ENCODE peak calls at places on chromosomes 5 and 9, in five cellular contexts. One of them, this sample, is unnamed.

GRCh38 chr5:171852255-171852681 is 66.7 kb downstream of the SMIM23 start:
- DNase-seq in epithelial cell of esophagus: peak
- DNase-seq in upper lobe of right lung: no peak
- DNase-seq in HL-60: peak
- DNase-seq in bronchial epithelial cell: no peak
- DNase-seq in this sample: no peak

GRCh38 chr9:90900130-90900529 is 98.5 kb downstream of the SYK start:
- DNase-seq in epithelial cell of esophagus: no peak
- DNase-seq in upper lobe of right lung: no peak
- DNase-seq in HL-60: no peak
- DNase-seq in bronchial epithelial cell: no peak
- DNase-seq in this sample: no peak

GRCh38 chr5:88944751-88945507 is 61.9 kb upstream of the MEF2C start:
- DNase-seq in epithelial cell of esophagus: no peak
- DNase-seq in upper lobe of right lung: no peak
- DNase-seq in HL-60: no peak
- DNase-seq in bronchial epithelial cell: peak
- DNase-seq in this sample: no peak

GRCh38 chr5:168106008-168106761 is 185.3 kb upstream of the WWC1 start:
- DNase-seq in epithelial cell of esophagus: no peak
- DNase-seq in upper lobe of right lung: no peak
- DNase-seq in HL-60: no peak
- DNase-seq in bronchial epithelial cell: no peak
- DNase-seq in this sample: no peak

GRCh38 chr9:88733651-88734470 is 198.9 kb downstream of the NXNL2 start:
- DNase-seq in epithelial cell of esophagus: peak
- DNase-seq in upper lobe of right lung: no peak
- DNase-seq in HL-60: no peak
- DNase-seq in bronchial epithelial cell: peak
- DNase-seq in this sample: no peak

GRCh38 chr9:114163517-114163924 is 8.2 kb downstream of the COL27A1 start:
- DNase-seq in epithelial cell of esophagus: peak
- DNase-seq in upper lobe of right lung: peak
- DNase-seq in HL-60: no peak
- DNase-seq in bronchial epithelial cell: no peak
- DNase-seq in this sample: peak

GRCh38 chr9:5976668-5977397 is 38.6 kb downstream of the RANBP6 start:
- DNase-seq in epithelial cell of esophagus: no peak
- DNase-seq in upper lobe of right lung: no peak
- DNase-seq in HL-60: no peak
- DNase-seq in bronchial epithelial cell: no peak
- DNase-seq in this sample: no peak

GRCh38 chr9:69019808-69020207 is 5.9 kb upstream of the PRKACG start:
- DNase-seq in epithelial cell of esophagus: no peak
- DNase-seq in upper lobe of right lung: no peak
- DNase-seq in HL-60: no peak
- DNase-seq in bronchial epithelial cell: no peak
- DNase-seq in this sample: no peak

GRCh38 chr5:26802944-26803343 is 235.4 kb downstream of the CDH9 start:
- DNase-seq in epithelial cell of esophagus: no peak
- DNase-seq in upper lobe of right lung: no peak
- DNase-seq in HL-60: no peak
- DNase-seq in bronchial epithelial cell: no peak
- DNase-seq in this sample: no peak

GRCh38 chr9:133943781-133944745 is 48.1 kb downstream of the VAV2 start:
- DNase-seq in epithelial cell of esophagus: peak
- DNase-seq in upper lobe of right lung: peak
- DNase-seq in HL-60: no peak
- DNase-seq in bronchial epithelial cell: peak
- DNase-seq in this sample: no peak

GRCh38 chr5:60267907-60268306 is 374.4 kb upstream of the PDE4D start:
- DNase-seq in epithelial cell of esophagus: no peak
- DNase-seq in upper lobe of right lung: no peak
- DNase-seq in HL-60: no peak
- DNase-seq in bronchial epithelial cell: no peak
- DNase-seq in this sample: no peak

GRCh38 chr5:159849437-159850191 is 66.7 kb upstream of the ADRA1B start:
- DNase-seq in epithelial cell of esophagus: peak
- DNase-seq in upper lobe of right lung: no peak
- DNase-seq in HL-60: no peak
- DNase-seq in bronchial epithelial cell: peak
- DNase-seq in this sample: peak

GRCh38 chr9:96021616-96022444 is 146.3 kb downstream of the ERCC6L2 start:
- DNase-seq in epithelial cell of esophagus: no peak
- DNase-seq in upper lobe of right lung: peak
- DNase-seq in HL-60: no peak
- DNase-seq in bronchial epithelial cell: no peak
- DNase-seq in this sample: no peak

GRCh38 chr5:43514471-43514815 is 505 bp downstream of the C5orf34 start:
- DNase-seq in epithelial cell of esophagus: peak
- DNase-seq in upper lobe of right lung: no peak
- DNase-seq in HL-60: no peak
- DNase-seq in bronchial epithelial cell: peak
- DNase-seq in this sample: no peak

GRCh38 chr5:91090995-91091394 is 292.1 kb downstream of the ARRDC3 start:
- DNase-seq in epithelial cell of esophagus: no peak
- DNase-seq in upper lobe of right lung: no peak
- DNase-seq in HL-60: no peak
- DNase-seq in bronchial epithelial cell: no peak
- DNase-seq in this sample: no peak

GRCh38 chr5:173456751-173457171 is 128.5 kb upstream of the STC2 start:
- DNase-seq in epithelial cell of esophagus: no peak
- DNase-seq in upper lobe of right lung: no peak
- DNase-seq in HL-60: peak
- DNase-seq in bronchial epithelial cell: no peak
- DNase-seq in this sample: no peak

GRCh38 chr9:14314424-14314928 is 535 bp upstream of the NFIB start:
- DNase-seq in epithelial cell of esophagus: peak
- DNase-seq in upper lobe of right lung: peak
- DNase-seq in HL-60: no peak
- DNase-seq in bronchial epithelial cell: peak
- DNase-seq in this sample: peak

GRCh38 chr5:151924564-151925395 is at the start of gene GLRA1:
- DNase-seq in epithelial cell of esophagus: peak
- DNase-seq in upper lobe of right lung: peak
- DNase-seq in HL-60: no peak
- DNase-seq in bronchial epithelial cell: peak
- DNase-seq in this sample: peak

GRCh38 chr5:173001229-173001841 is 17.8 kb downstream of the ATP6V0E1 start:
- DNase-seq in epithelial cell of esophagus: no peak
- DNase-seq in upper lobe of right lung: no peak
- DNase-seq in HL-60: no peak
- DNase-seq in bronchial epithelial cell: no peak
- DNase-seq in this sample: no peak

GRCh38 chr9:136621019-136621733 is 41.5 kb upstream of the EGFL7 start:
- DNase-seq in epithelial cell of esophagus: peak
- DNase-seq in upper lobe of right lung: no peak
- DNase-seq in HL-60: peak
- DNase-seq in bronchial epithelial cell: peak
- DNase-seq in this sample: no peak

GRCh38 chr9:137168907-137169763 is 716 bp downstream of the LRRC26 start:
- DNase-seq in epithelial cell of esophagus: peak
- DNase-seq in upper lobe of right lung: no peak
- DNase-seq in HL-60: peak
- DNase-seq in bronchial epithelial cell: no peak
- DNase-seq in this sample: peak

GRCh38 chr9:98095401-98095800 is 23.6 kb downstream of the TRIM14 start:
- DNase-seq in epithelial cell of esophagus: no peak
- DNase-seq in upper lobe of right lung: no peak
- DNase-seq in HL-60: no peak
- DNase-seq in bronchial epithelial cell: no peak
- DNase-seq in this sample: no peak

GRCh38 chr5:1728846-1729245 is 70.8 kb downstream of the MRPL36 start:
- DNase-seq in epithelial cell of esophagus: no peak
- DNase-seq in upper lobe of right lung: peak
- DNase-seq in HL-60: no peak
- DNase-seq in bronchial epithelial cell: no peak
- DNase-seq in this sample: no peak

GRCh38 chr9:133275105-133276000 is at the start of gene ABO:
- DNase-seq in epithelial cell of esophagus: no peak
- DNase-seq in upper lobe of right lung: peak
- DNase-seq in HL-60: no peak
- DNase-seq in bronchial epithelial cell: no peak
- DNase-seq in this sample: peak

GRCh38 chr5:161442471-161442870 is 104.1 kb downstream of the GABRB2 start:
- DNase-seq in epithelial cell of esophagus: no peak
- DNase-seq in upper lobe of right lung: no peak
- DNase-seq in HL-60: no peak
- DNase-seq in bronchial epithelial cell: no peak
- DNase-seq in this sample: no peak

GRCh38 chr5:178836628-178837027 is 23.1 kb upstream of the ZNF354B start:
- DNase-seq in epithelial cell of esophagus: no peak
- DNase-seq in upper lobe of right lung: no peak
- DNase-seq in HL-60: no peak
- DNase-seq in bronchial epithelial cell: no peak
- DNase-seq in this sample: no peak

DNA sequence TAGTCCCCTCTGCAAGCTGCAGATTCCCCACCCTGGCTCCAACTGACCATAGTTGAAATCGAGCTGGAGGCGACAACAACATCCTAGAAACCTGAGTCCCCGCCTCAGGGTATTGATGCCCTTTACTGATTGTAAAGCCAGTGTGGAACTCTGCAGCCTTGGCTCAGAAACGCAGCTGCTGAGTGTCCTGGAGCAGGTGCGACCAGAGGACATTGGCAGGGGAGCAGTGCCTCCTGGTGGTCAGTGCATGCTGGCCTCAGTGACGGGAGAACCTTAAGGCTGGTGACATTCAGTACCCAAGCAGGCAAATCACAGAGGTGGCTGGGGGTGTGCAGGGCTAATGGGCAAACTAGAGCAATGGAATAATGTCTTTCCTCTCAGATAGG is 20.4 kb upstream of the ZNF354B start:
- DNase-seq in epithelial cell of esophagus: peak
- DNase-seq in upper lobe of right lung: peak
- DNase-seq in HL-60: peak
- DNase-seq in bronchial epithelial cell: peak
- DNase-seq in this sample: peak
- TF ChIP-seq CTCF in epithelial cell of esophagus: peak
- TF ChIP-seq CTCF in upper lobe of right lung: peak
- TF ChIP-seq CTCF in HL-60: no peak
- TF ChIP-seq CTCF in bronchial epithelial cell: peak
- TF ChIP-seq CTCF in this sample: no peak

GRCh38 chr5:136030956-136031611 is 2.3 kb downstream of the TGFBI start:
- DNase-seq in epithelial cell of esophagus: no peak
- DNase-seq in upper lobe of right lung: no peak
- DNase-seq in HL-60: no peak
- DNase-seq in bronchial epithelial cell: no peak
- DNase-seq in this sample: no peak

GRCh38 chr5:136028090-136028489 is 698 bp upstream of the TGFBI start:
- DNase-seq in epithelial cell of esophagus: peak
- DNase-seq in upper lobe of right lung: no peak
- DNase-seq in HL-60: no peak
- DNase-seq in bronchial epithelial cell: peak
- DNase-seq in this sample: no peak

GRCh38 chr5:136027316-136027715 is 1.5 kb upstream of the TGFBI start:
- DNase-seq in epithelial cell of esophagus: peak
- DNase-seq in upper lobe of right lung: no peak
- DNase-seq in HL-60: no peak
- DNase-seq in bronchial epithelial cell: no peak
- DNase-seq in this sample: no peak

GRCh38 chr5:136030252-136030651 is 1.5 kb downstream of the TGFBI start:
- DNase-seq in epithelial cell of esophagus: no peak
- DNase-seq in upper lobe of right lung: no peak
- DNase-seq in HL-60: no peak
- DNase-seq in bronchial epithelial cell: no peak
- DNase-seq in this sample: no peak

DNA sequence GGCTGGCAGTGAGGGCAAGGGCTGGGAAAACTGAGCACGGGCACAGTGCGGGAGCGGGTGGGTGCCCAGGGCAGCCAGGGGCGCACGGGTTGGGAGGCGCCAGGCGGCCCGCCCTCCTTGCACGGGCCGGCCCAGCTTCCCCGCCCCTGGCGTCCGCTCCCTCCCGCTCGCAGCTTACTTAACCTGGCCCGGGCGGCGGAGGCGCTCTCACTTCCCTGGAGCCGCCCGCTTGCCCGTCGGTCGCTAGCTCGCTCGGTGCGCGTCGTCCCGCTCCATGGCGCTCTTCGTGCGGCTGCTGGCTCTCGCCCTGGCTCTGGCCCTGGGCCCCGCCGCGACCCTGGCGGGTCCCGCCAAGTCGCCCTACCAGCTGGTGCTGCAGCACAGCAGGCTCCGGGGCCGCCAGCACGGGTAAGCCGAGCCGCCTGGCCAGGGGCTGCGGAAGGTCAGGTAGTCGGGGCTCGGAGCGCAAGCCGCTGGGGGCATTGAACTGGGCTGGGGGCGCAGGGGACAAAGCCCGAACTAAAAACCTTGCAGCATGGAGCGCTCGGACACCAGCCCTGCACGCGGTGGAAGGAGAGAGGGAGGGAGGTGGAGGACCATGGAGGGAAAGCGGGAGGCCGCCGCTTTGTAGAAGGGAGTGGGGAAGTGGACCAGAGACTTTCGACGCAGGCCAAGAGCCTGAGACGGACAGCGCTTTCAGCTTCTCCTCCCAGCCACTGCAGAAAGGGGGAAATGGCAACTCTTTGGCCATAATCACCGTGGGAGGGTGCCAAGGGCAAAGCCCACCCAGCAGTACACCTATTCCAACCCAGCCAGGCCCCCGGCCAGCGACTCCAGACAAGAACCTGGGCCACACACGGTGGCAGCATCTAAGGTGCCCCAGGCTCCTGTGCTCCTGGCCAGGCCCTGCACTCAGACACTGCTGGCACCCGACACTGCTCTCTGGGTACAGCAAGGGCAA is at the start of gene TGFBI:
- DNase-seq in epithelial cell of esophagus: peak
- DNase-seq in upper lobe of right lung: peak
- DNase-seq in HL-60: no peak
- DNase-seq in bronchial epithelial cell: no peak
- DNase-seq in this sample: peak
- TF ChIP-seq CTCF in epithelial cell of esophagus: no peak
- TF ChIP-seq CTCF in upper lobe of right lung: peak
- TF ChIP-seq CTCF in HL-60: no peak
- TF ChIP-seq CTCF in bronchial epithelial cell: peak
- TF ChIP-seq CTCF in this sample: peak

GRCh38 chr9:20369391-20369790 is 252.9 kb downstream of the MLLT3 start:
- DNase-seq in epithelial cell of esophagus: no peak
- DNase-seq in upper lobe of right lung: no peak
- DNase-seq in HL-60: no peak
- DNase-seq in bronchial epithelial cell: no peak
- DNase-seq in this sample: no peak
- TF ChIP-seq CTCF in epithelial cell of esophagus: peak
- TF ChIP-seq CTCF in upper lobe of right lung: no peak
- TF ChIP-seq CTCF in HL-60: no peak
- TF ChIP-seq CTCF in bronchial epithelial cell: no peak
- TF ChIP-seq CTCF in this sample: no peak

GRCh38 chr5:123350744-123351143 is 72.5 kb downstream of the CEP120 start:
- DNase-seq in epithelial cell of esophagus: peak
- DNase-seq in upper lobe of right lung: no peak
- DNase-seq in HL-60: no peak
- DNase-seq in bronchial epithelial cell: peak
- DNase-seq in this sample: no peak

GRCh38 chr5:123340928-123341327 is 82.3 kb downstream of the CEP120 start:
- DNase-seq in epithelial cell of esophagus: no peak
- DNase-seq in upper lobe of right lung: no peak
- DNase-seq in HL-60: no peak
- DNase-seq in bronchial epithelial cell: no peak
- DNase-seq in this sample: no peak

GRCh38 chr5:123344819-123345426 is 78.3 kb downstream of the CEP120 start:
- DNase-seq in epithelial cell of esophagus: peak
- DNase-seq in upper lobe of right lung: no peak
- DNase-seq in HL-60: no peak
- DNase-seq in bronchial epithelial cell: peak
- DNase-seq in this sample: no peak
- TF ChIP-seq CTCF in epithelial cell of esophagus: peak
- TF ChIP-seq CTCF in upper lobe of right lung: peak
- TF ChIP-seq CTCF in HL-60: no peak
- TF ChIP-seq CTCF in bronchial epithelial cell: peak
- TF ChIP-seq CTCF in this sample: peak

This sample was measured in Calu3.